ENCODE peak calls at places on chromosome 16, in five cellular contexts. N is ovary, L is cardiac muscle cell, D is sigmoid colon, M is left ventricle myocardium inferior. T is an unnamed sample. For H3K9me3, the result is how much of the 10 kb centered on the place peaks cover.

GRCh38 chr16:76278976-76279375 is 1.8 kb downstream of the CNTNAP4 start:
- DNase-seq in L (peak), D (no peak), N (no peak), M (no peak), T (no peak)

GRCh38 chr16:68115851-68116250 is 30.7 kb downstream of the NFATC3 start:
- DNase-seq in N (no peak), L (no peak), M (no peak), D (no peak), T (no peak)

GRCh38 chr16:88003316-88003715 is 52.1 kb downstream of the BANP start:
- DNase-seq in M (no peak), L (no peak), N (no peak), D (peak), T (no peak)

GRCh38 chr16:70778901-70779309 is 22.1 kb downstream of the VAC14 start:
- DNase-seq in M (peak), N (peak), L (peak), D (peak), T (peak)

GRCh38 chr16:15530085-15530484 is 95.7 kb downstream of the BMERB1 start:
- DNase-seq in M (no peak), D (no peak), L (no peak), N (no peak), T (no peak)

GRCh38 chr16:74682556-74682955 is 15.9 kb upstream of the RFWD3 start:
- DNase-seq in M (no peak), N (no peak), D (no peak), L (no peak), T (no peak)

GRCh38 chr16:46620265-46621005 is 744 bp downstream of the SHCBP1 start:
- DNase-seq in M (no peak), D (no peak), L (peak), N (no peak), T (no peak)

GRCh38 chr16:52976539-52977167 is 76.0 kb downstream of the CHD9NB start:
- DNase-seq in N (no peak), D (no peak), M (no peak), L (peak), T (no peak)

GRCh38 chr16:69486724-69487123 is 62.3 kb downstream of the CYB5B start:
- DNase-seq in L (no peak), M (no peak), N (no peak), D (peak), T (no peak)

GRCh38 chr16:80023865-80024264 is 423.3 kb upstream of the MAF start:
- DNase-seq in M (no peak), L (no peak), D (no peak), N (no peak), T (no peak)

GRCh38 chr16:4846503-4846900 is 586 bp downstream of the GLYR1 start:
- DNase-seq in M (peak), L (peak), N (no peak), D (peak), T (peak)

GRCh38 chr16:89570342-89570923 is 5.1 kb upstream of the CPNE7 start:
- DNase-seq in L (no peak), N (no peak), D (no peak), M (no peak), T (peak)

GRCh38 chr16:85430523-85431381 is 182.4 kb upstream of the GSE1 start:
- DNase-seq in M (no peak), D (peak), N (peak), L (no peak), T (peak)

GRCh38 chr16:59459811-59460210 is 725.7 kb upstream of the GOT2 start:
- DNase-seq in D (no peak), L (no peak), N (no peak), M (no peak), T (no peak)

GRCh38 chr16:12681653-12682052 is 122.0 kb downstream of the CPPED1 start:
- DNase-seq in N (no peak), L (peak), D (no peak), M (peak), T (no peak)

GRCh38 chr16:4940719-4941118 is 3.8 kb upstream of the PPL start:
- DNase-seq in N (no peak), L (no peak), M (no peak), D (no peak), T (no peak)

GRCh38 chr16:19113577-19114358 is at the start of gene ITPRIPL2:
- DNase-seq in D (peak), L (peak), N (peak), M (peak), T (peak)

GRCh38 chr16:3467182-3467581 is 23.7 kb downstream of the NAA60 start:
- DNase-seq in D (no peak), L (no peak), N (no peak), M (no peak), T (no peak)

GRCh38 chr16:69563605-69564580 is 1.9 kb upstream of the NFAT5 start:
- DNase-seq in L (peak), N (no peak), M (no peak), D (no peak), T (no peak)

GRCh38 chr16:55144656-55145055 is 179.3 kb upstream of the IRX6 start:
- DNase-seq in N (no peak), M (no peak), L (no peak), D (no peak), T (no peak)

GRCh38 chr16:77472262-77472661 is 37.4 kb upstream of the ADAMTS18 start:
- DNase-seq in D (no peak), M (no peak), L (no peak), N (no peak), T (no peak)

GRCh38 chr16:23416816-23417215 is 36.2 kb downstream of the COG7 start:
- DNase-seq in M (no peak), D (no peak), L (no peak), N (no peak), T (no peak)

GRCh38 chr16:8808613-8809353 is 11.1 kb downstream of the PMM2 start:
- DNase-seq in L (no peak), N (no peak), M (no peak), D (no peak), T (peak)

GRCh38 chr16:81140930-81141780 is 45.0 kb upstream of the GCSH start:
- DNase-seq in D (no peak), M (no peak), L (no peak), N (no peak), T (no peak)

GRCh38 chr16:75593825-75594820 is 27.9 kb downstream of the GABARAPL2 start:
- DNase-seq in N (no peak), D (no peak), M (no peak), L (peak), T (no peak)

GRCh38 chr16:29922986-29923501 is 3.0 kb downstream of the KCTD13 start:
- DNase-seq in M (no peak), L (no peak), N (no peak), D (peak), T (no peak)

GRCh38 chr16:70391881-70392481 is 45.3 kb downstream of the DDX19A start:
- DNase-seq in N (no peak), L (peak), D (peak), M (peak), T (peak)

GRCh38 chr16:66295761-66296546 is 70.5 kb upstream of the CDH5 start:
- DNase-seq in M (no peak), D (peak), L (no peak), N (no peak), T (no peak)

GRCh38 chr16:85715169-85716015 is 26.6 kb upstream of the GINS2 start:
- DNase-seq in N (no peak), D (no peak), L (peak), M (no peak), T (no peak)

GRCh38 chr16:67236551-67237395 is 9.8 kb downstream of the TMEM208 start:
- DNase-seq in N (no peak), L (peak), D (peak), M (no peak), T (peak)

GRCh38 chr16:11797957-11798299 is 870 bp upstream of the ZC3H7A start:
- DNase-seq in N (no peak), M (no peak), D (no peak), L (no peak), T (no peak)

GRCh38 chr16:80260906-80261311 is 279.9 kb upstream of the DYNLRB2 start:
- DNase-seq in M (no peak), D (no peak), L (no peak), N (no peak), T (no peak)

GRCh38 chr16:48277158-48277557 is 29.8 kb upstream of the ABCC11 start:
- DNase-seq in N (no peak), M (no peak), L (no peak), D (no peak), T (no peak)

GRCh38 chr16:19118938-19119431 is 5.2 kb downstream of the ITPRIPL2 start:
- DNase-seq in N (peak), M (no peak), D (peak), L (peak), T (no peak)

GRCh38 chr16:88770459-88771293 is 14.3 kb downstream of the PIEZO1 start:
- DNase-seq in N (no peak), M (peak), L (peak), D (peak), T (peak)

GRCh38 chr16:35344012-35344762 is 1884.8 kb downstream of the TP53TG3F start:
- DNase-seq in M (no peak), D (no peak), L (no peak), N (no peak), T (peak)
- H3K9me3 ChIP-seq in M (under half), D (under half), L (under half), N (under half), T (under half)

GRCh38 chr16:49919327-49919726 is 63.4 kb upstream of the ZNF423 start:
- DNase-seq in L (no peak), D (no peak), N (no peak), M (no peak), T (no peak)

GRCh38 chr16:49921106-49921505 is 65.2 kb upstream of the ZNF423 start:
- DNase-seq in L (no peak), D (peak), N (no peak), M (no peak), T (no peak)

GRCh38 chr16:49914697-49915096 is 58.8 kb upstream of the ZNF423 start:
- DNase-seq in N (no peak), L (no peak), D (no peak), M (no peak), T (no peak)

GRCh38 chr16:49920397-49920796 is 64.5 kb upstream of the ZNF423 start:
- DNase-seq in N (no peak), L (no peak), M (no peak), D (peak), T (no peak)

DNA sequence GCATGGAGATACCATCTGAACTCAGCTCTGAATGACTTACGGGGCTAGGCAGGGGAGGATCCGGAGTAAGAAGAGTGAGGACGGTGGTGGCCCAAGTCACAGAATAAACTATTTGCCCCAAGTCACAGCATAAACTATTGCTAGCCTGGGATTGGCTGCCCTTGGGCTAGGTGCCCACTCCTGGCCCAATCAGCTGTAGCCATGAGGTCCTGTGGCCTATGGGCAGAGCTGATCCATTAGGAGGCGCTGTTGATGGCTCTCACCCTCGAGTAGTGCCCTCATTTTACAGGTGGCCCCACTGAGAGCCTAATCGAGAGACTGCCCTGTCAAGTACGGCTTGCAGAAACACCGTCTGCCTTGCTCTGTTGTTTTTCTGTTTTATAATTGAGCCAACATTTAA is 62.3 kb upstream of the ZNF423 start:
- DNase-seq in N (no peak), M (no peak), L (no peak), D (no peak), T (no peak)
- TF ChIP-seq CTCF in N (no peak), M (no peak), L (no peak), D (no peak), T (no peak)

GRCh38 chr16:84299734-84300440 is 5.2 kb downstream of the WFDC1 start:
- DNase-seq in L (no peak), D (peak), M (no peak), N (no peak), T (no peak)
- H3K27ac ChIP-seq in L (no peak), D (peak), M (no peak), N (no peak), T (no peak)

GRCh38 chr16:16774389-16774788 is 395.4 kb downstream of the NPIPA7 start:
- DNase-seq in M (no peak), D (no peak), N (no peak), L (no peak), T (no peak)
- H3K9me3 ChIP-seq in M (under half), D (under half), N (under half), L (under half), T (under half)

DNA sequence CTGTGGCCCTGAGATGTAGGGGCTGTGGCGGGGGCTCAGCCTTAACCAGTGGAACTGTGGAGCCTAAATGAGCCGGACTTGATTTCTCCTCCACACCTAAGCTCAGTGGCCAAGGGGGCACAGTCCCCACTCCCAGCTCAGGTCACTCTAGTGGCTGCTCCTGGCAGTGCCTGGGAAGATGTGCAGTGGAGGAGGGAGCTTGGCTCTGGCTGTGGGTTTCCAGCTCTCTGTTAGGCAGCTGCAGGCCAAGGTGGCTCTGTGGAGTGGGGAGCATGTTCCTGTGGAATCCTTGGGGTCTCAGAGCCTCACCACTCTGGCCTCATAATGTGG is 76.3 kb downstream of the AMFR start:
- DNase-seq in D (no peak), L (no peak), N (no peak), M (peak), T (peak)
- TF ChIP-seq CTCF in D (no peak), L (no peak), N (no peak), M (no peak), T (no peak)

T was measured in psoas muscle.